ENCODE peak calls at places on chromosome 4, in four cellular contexts. N is CD8-positive, alpha-beta memory T cell; M is thyroid gland; L is tibial nerve. W is an unnamed sample.

GRCh38 chr4:95728145-95728544 is 111.7 kb upstream of the PDHA2 start:
- DNase-seq in N (no peak), L (peak; percentile 35), M (no peak), W (no peak)

GRCh38 chr4:33149658-33150057 is 2429.5 kb downstream of the PCDH7 start:
- DNase-seq in N (no peak), M (no peak), L (no peak), W (no peak)

GRCh38 chr4:167000141-167000852 is 234.0 kb downstream of the SPOCK3 start:
- DNase-seq in N (no peak), L (no peak), M (no peak), W (no peak)

GRCh38 chr4:92580816-92581215 is 277.1 kb downstream of the GRID2 start:
- DNase-seq in L (no peak), M (no peak), N (no peak), W (no peak)

GRCh38 chr4:118557298-118557851 is 127.8 kb upstream of the METTL14 start:
- DNase-seq in L (no peak), M (no peak), N (no peak), W (no peak)

GRCh38 chr4:187380181-187380581 is 615.4 kb upstream of the ZFP42 start:
- DNase-seq in N (no peak), M (no peak), L (no peak), W (no peak)

GRCh38 chr4:1683371-1683902 is 676 bp downstream of the FAM53A start:
- DNase-seq in M (peak; percentile 75), N (no peak), L (peak; percentile 41), W (peak; percentile 8)

GRCh38 chr4:96162631-96163030 is 322.7 kb downstream of the PDHA2 start:
- DNase-seq in L (no peak), N (no peak), M (no peak), W (no peak)

GRCh38 chr4:109735566-109736454 is 5.9 kb upstream of the PLA2G12A start:
- DNase-seq in M (no peak), L (no peak), N (no peak), W (no peak)

GRCh38 chr4:15150636-15151432 is 148.6 kb downstream of the CPEB2 start:
- DNase-seq in N (no peak), L (no peak), M (peak; percentile 14), W (no peak)

GRCh38 chr4:108060164-108060563 is 70.5 kb downstream of the HADH start:
- DNase-seq in N (no peak), L (peak; percentile 13), M (peak; percentile 20), W (no peak)

GRCh38 chr4:43112139-43112538 is 219.6 kb downstream of the GRXCR1 start:
- DNase-seq in M (no peak), N (no peak), L (no peak), W (no peak)

GRCh38 chr4:137664416-137664815 is 132.1 kb upstream of the PCDH18 start:
- DNase-seq in L (no peak), M (no peak), N (no peak), W (no peak)

GRCh38 chr4:10737335-10737734 is 52.8 kb upstream of the CLNK start:
- DNase-seq in N (no peak), M (no peak), L (no peak), W (no peak)

GRCh38 chr4:1364748-1365147 is 17.7 kb downstream of the UVSSA start:
- DNase-seq in M (no peak), L (no peak), N (no peak), W (no peak)

GRCh38 chr4:76197971-76198410 is 15.6 kb downstream of the SCARB2 start:
- DNase-seq in L (peak; percentile 42), M (peak; percentile 63), N (no peak), W (no peak)

GRCh38 chr4:147396105-147396504 is 84.8 kb upstream of the EDNRA start:
- DNase-seq in M (no peak), L (no peak), N (no peak), W (no peak)

GRCh38 chr4:121827851-121828250 is 4.2 kb upstream of the CCNA2 start:
- DNase-seq in N (no peak), L (no peak), M (no peak), W (no peak)

GRCh38 chr4:37445023-37445422 is 200.5 kb downstream of the NWD2 start:
- DNase-seq in N (no peak), L (no peak), M (no peak), W (no peak)

GRCh38 chr4:182510836-182511235 is 267.6 kb downstream of the TENM3 start:
- DNase-seq in N (no peak), M (no peak), L (no peak), W (no peak)

GRCh38 chr4:88429401-88429800 is 27.5 kb upstream of the HERC5 start:
- DNase-seq in N (no peak), M (no peak), L (no peak), W (no peak)

GRCh38 chr4:153156263-153156662 is 48.0 kb upstream of the TRIM2 start:
- DNase-seq in M (no peak), N (no peak), L (no peak), W (no peak)

GRCh38 chr4:137307806-137308205 is 224.5 kb downstream of the PCDH18 start:
- DNase-seq in N (no peak), M (peak; percentile 25), L (peak; percentile 58), W (no peak)

GRCh38 chr4:4572821-4573220 is 31.0 kb upstream of the STX18 start:
- DNase-seq in N (no peak), L (no peak), M (no peak), W (no peak)

GRCh38 chr4:158667651-158668198 is 4.0 kb downstream of the C4orf46 start:
- DNase-seq in N (peak; percentile 2), M (no peak), L (no peak), W (peak; percentile 6)

GRCh38 chr4:6236816-6237390 is 32.7 kb upstream of the WFS1 start:
- DNase-seq in N (no peak), L (no peak), M (no peak), W (no peak)

GRCh38 chr4:170423137-170423536 is 333.4 kb upstream of the AADAT start:
- DNase-seq in M (no peak), L (no peak), N (no peak), W (no peak)

GRCh38 chr4:139184129-139184528 is 7.1 kb upstream of the ELF2 start:
- DNase-seq in N (no peak), M (no peak), L (no peak), W (no peak)

GRCh38 chr4:86976801-86977485 is 42.1 kb downstream of the AFF1 start:
- DNase-seq in N (no peak), M (no peak), L (no peak), W (no peak)

GRCh38 chr4:54487491-54487890 is 170.3 kb upstream of the KIT start:
- DNase-seq in N (no peak), M (no peak), L (no peak), W (no peak)

GRCh38 chr4:84499065-84499982 is at the start of gene NKX6-1:
- DNase-seq in L (peak; percentile 29), M (peak; percentile 58), N (no peak), W (no peak)

GRCh38 chr4:152606800-152607577 is 71.1 kb upstream of the FBXW7 start:
- DNase-seq in N (no peak), M (no peak), L (no peak), W (peak; percentile 5)

GRCh38 chr4:112516076-112516385 is at the start of gene NEUROG2:
- DNase-seq in L (no peak), M (no peak), N (no peak), W (no peak)

GRCh38 chr4:165379662-165380061 is 854 bp downstream of the CPE start:
- DNase-seq in M (peak; percentile 55), L (no peak), N (no peak), W (no peak)

DNA sequence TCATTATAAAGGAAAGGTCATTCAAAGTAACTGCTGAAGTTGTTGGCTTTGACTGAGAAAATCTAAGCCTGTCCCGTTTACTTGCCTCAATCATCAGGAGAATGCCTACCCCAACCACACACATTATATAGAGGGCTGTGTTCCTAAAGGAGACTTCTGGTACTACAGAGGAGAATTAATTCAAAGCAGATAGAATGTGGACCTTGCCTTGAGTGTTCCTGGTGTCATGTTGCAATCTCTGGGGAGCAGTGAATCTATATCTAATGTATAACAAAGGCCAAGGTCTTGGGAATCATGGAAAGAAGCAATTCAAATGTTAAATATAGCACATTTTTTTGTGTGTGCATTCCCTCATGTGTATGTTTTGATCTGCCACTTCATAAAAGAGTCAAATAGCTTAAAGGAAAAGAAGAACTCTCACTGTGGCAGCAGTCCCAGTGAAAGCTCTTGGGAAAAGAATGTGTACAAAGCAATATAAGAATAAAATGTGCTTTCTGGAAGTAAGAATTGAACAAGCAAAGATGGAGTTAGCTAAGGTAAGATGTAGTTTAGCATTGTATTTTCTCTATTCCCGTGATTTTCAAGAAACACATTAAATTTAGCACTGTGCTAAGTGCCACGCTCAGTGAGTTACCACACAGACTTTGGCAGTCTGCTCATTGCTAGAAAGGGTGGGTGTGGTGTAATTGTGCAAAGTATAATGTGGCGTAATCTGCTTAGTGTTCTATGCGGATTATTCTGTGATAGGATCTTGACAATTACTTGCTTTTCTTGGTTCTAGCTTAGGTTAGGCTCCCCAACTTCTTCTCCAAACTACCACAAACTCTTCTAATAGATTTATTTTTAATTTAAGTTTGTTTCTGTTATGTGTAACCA is 13.7 kb downstream of the ADH6 start:
- DNase-seq in M (no peak), L (peak; percentile 46), N (no peak), W (no peak)
- H3K4me3 ChIP-seq in M (no peak overlapping the region), L (no peak overlapping the region), N (no peak overlapping the region), W (no peak overlapping the region)

GRCh38 chr4:94595013-94595412 is 143.3 kb downstream of the PDLIM5 start:
- DNase-seq in M (no peak), L (no peak), N (no peak), W (no peak)
- H3K36me3 ChIP-seq in M (no peaks in the 10 kb centered on the region), L (no peaks in the 10 kb centered on the region), N (no peaks in the 10 kb centered on the region), W (no peaks in the 10 kb centered on the region)

DNA sequence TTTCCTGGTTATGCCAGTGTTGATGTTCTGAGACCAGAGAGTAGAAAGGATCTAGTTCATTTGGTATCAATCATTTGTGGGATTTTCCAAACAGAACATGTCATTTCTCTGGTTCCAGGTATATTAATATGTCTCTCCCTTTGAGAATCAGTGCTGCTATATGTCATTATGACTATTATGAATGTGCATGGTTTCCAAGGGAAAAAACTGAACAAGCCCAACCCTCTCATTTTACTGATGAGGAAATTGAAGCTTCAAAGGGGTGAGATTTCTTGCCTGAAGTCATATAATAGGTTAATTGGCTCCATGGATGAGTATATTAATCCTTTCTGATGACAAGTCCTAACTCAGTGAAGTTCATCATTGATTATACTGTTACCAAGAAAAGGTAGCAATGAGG is 31.9 kb downstream of the RUFY3 start:
- DNase-seq in M (no peak), L (no peak), N (no peak), W (no peak)
- H3K4me1 ChIP-seq in M (peaks cover 1% of the 10 kb centered on the region), L (no peaks in the 10 kb centered on the region), N (no peaks in the 10 kb centered on the region), W (no peaks in the 10 kb centered on the region)

DNA sequence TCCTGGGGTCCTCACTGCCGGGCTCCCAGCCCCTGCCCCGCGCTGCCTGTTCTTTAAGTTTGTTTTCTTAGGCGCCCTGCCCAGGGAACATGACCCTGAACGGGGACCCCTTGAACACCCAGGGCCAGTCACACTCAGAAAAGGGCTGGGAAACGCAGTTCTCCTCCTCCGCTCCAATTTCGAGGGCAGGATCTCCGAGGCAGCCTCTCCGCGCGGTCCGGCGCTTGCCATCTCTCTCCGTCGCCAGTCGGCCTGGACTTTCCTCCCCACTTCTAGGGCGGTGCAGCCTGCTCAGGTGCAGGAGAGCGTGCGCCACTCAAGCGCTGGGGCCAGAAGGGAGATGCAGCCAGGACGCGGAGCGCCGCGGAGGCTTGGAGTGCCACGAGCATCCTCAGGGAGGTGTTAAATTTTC is 9.9 kb downstream of the PRDM8 start:
- DNase-seq in L (no peak), M (peak; percentile 28), N (no peak), W (no peak)
- H3K4me3 ChIP-seq in L (no peak overlapping the region), M (no peak overlapping the region), N (no peak overlapping the region), W (no peak overlapping the region)

W was measured in effector memory CD4-positive, alpha-beta T cell.